ENCODE peak calls at places on chromosome 1, in five cellular contexts. Y is left ventricle myocardium inferior; U is pancreas; P is effector memory CD4-positive, alpha-beta T cell; K is GM23338. H is an unnamed sample.

GRCh38 chr1:215556996-215557395 is 10.1 kb upstream of the KCTD3 start:
- DNase-seq in Y (no peak), U (no peak), P (no peak), K (no peak), H (no peak)

GRCh38 chr1:37752213-37752582 is 12.7 kb downstream of the EPHA10 start:
- DNase-seq in Y (no peak), U (no peak), P (no peak), K (no peak), H (no peak)

GRCh38 chr1:74467786-74468377 is 44.5 kb downstream of the LRRC53 start:
- DNase-seq in Y (no peak), U (no peak), P (no peak), K (peak; percentile 20), H (no peak)

GRCh38 chr1:23227806-23228205 is 10.5 kb upstream of the HTR1D start:
- DNase-seq in Y (no peak), U (no peak), P (no peak), K (no peak), H (no peak)

GRCh38 chr1:35544976-35545375 is 12.2 kb downstream of the KIAA0319L start:
- DNase-seq in Y (no peak), U (peak; percentile 55), P (peak; percentile 23), K (peak; percentile 86), H (peak; percentile 77)

GRCh38 chr1:10744654-10745238 is 51.7 kb downstream of the CASZ1 start:
- DNase-seq in Y (peak; percentile 48), U (no peak), P (no peak), K (no peak), H (no peak)

GRCh38 chr1:193115629-193116227 is 6.1 kb upstream of the CDC73 start:
- DNase-seq in Y (no peak), U (no peak), P (no peak), K (no peak), H (no peak)

GRCh38 chr1:207918016-207918415 is 7.1 kb upstream of the CD34 start:
- DNase-seq in Y (no peak), U (no peak), P (no peak), K (no peak), H (peak; percentile 83)

GRCh38 chr1:153537376-153537730 is 1.6 kb upstream of the S100A6 start:
- DNase-seq in Y (no peak), U (no peak), P (no peak), K (no peak), H (no peak)

GRCh38 chr1:6420594-6421042 is 899 bp upstream of the HES2 start:
- DNase-seq in Y (no peak), U (no peak), P (no peak), K (peak; percentile 54), H (no peak)

GRCh38 chr1:94542088-94542671 is 621 bp upstream of the F3 start:
- DNase-seq in Y (peak; percentile 61), U (peak; percentile 56), P (no peak), K (peak; percentile 36), H (no peak)

GRCh38 chr1:44245066-44245465 is 31.8 kb downstream of the DMAP1 start:
- DNase-seq in Y (no peak), U (no peak), P (no peak), K (no peak), H (no peak)

GRCh38 chr1:65423884-65424655 is 3.6 kb downstream of the LEPR start:
- DNase-seq in Y (no peak), U (no peak), P (no peak), K (no peak), H (no peak)

GRCh38 chr1:40635763-40636500 is 29.6 kb downstream of the RIMS3 start:
- DNase-seq in Y (no peak), U (no peak), P (no peak), K (no peak), H (no peak)

GRCh38 chr1:159161001-159161718 is 10.3 kb upstream of the CADM3 start:
- DNase-seq in Y (peak; percentile 47), U (peak; percentile 64), P (peak; percentile 7), K (peak; percentile 88), H (peak; percentile 81)

GRCh38 chr1:165169729-165170128 is 186.8 kb downstream of the LMX1A start:
- DNase-seq in Y (no peak), U (no peak), P (no peak), K (no peak), H (no peak)

GRCh38 chr1:165168466-165168865 is 188.0 kb downstream of the LMX1A start:
- DNase-seq in Y (no peak), U (no peak), P (no peak), K (no peak), H (peak; percentile 21)

GRCh38 chr1:165173409-165173808 is 183.1 kb downstream of the LMX1A start:
- DNase-seq in Y (no peak), U (peak; percentile 24), P (no peak), K (no peak), H (no peak)

GRCh38 chr1:165172666-165173065 is 183.8 kb downstream of the LMX1A start:
- DNase-seq in Y (no peak), U (no peak), P (no peak), K (no peak), H (no peak)

DNA sequence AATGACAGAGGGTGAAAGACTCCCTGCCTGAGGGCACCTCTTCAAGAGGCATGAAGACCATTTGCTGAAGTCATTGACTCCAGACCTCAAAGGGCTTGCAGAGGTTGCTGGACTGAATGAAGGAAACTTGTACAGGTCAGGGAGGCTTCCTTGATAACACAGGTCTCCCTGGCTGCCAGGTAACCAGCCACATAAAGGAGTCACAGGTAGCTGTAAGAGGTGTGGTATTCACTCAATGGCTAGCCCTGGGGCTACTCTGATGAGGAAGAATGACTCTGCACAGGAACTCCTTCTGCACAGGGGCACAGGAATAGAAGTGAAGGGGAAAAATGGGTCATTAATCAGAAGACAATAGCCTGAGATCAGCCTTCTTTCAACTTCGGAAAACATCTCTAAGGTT is 187.5 kb downstream of the LMX1A start:
- DNase-seq in Y (no peak), U (no peak), P (no peak), K (no peak), H (no peak)
- H3K4me3 ChIP-seq in Y (no peak overlapping the region), U (no peak overlapping the region), P (no peak overlapping the region), K (no peak overlapping the region), H (no peak overlapping the region)

GRCh38 chr1:51322417-51323101 is 7.8 kb downstream of the TTC39A start:
- DNase-seq in Y (no peak), U (no peak), P (no peak), K (no peak), H (no peak)
- H3K27ac ChIP-seq in Y (no peak overlapping the region), U (no peak overlapping the region), P (no peak overlapping the region), K (no peak overlapping the region), H (no peak overlapping the region)

GRCh38 chr1:84272401-84272800 is 29.1 kb upstream of the SAMD13 start:
- DNase-seq in Y (no peak), U (no peak), P (no peak), K (peak; percentile 78), H (no peak)

GRCh38 chr1:84269286-84269685 is 32.2 kb upstream of the SAMD13 start:
- DNase-seq in Y (no peak), U (no peak), P (no peak), K (no peak), H (no peak)

GRCh38 chr1:84268346-84268745 is 33.2 kb upstream of the SAMD13 start:
- DNase-seq in Y (no peak), U (no peak), P (no peak), K (no peak), H (no peak)

GRCh38 chr1:84267476-84267875 is 34.0 kb upstream of the SAMD13 start:
- DNase-seq in Y (no peak), U (no peak), P (no peak), K (no peak), H (no peak)

DNA sequence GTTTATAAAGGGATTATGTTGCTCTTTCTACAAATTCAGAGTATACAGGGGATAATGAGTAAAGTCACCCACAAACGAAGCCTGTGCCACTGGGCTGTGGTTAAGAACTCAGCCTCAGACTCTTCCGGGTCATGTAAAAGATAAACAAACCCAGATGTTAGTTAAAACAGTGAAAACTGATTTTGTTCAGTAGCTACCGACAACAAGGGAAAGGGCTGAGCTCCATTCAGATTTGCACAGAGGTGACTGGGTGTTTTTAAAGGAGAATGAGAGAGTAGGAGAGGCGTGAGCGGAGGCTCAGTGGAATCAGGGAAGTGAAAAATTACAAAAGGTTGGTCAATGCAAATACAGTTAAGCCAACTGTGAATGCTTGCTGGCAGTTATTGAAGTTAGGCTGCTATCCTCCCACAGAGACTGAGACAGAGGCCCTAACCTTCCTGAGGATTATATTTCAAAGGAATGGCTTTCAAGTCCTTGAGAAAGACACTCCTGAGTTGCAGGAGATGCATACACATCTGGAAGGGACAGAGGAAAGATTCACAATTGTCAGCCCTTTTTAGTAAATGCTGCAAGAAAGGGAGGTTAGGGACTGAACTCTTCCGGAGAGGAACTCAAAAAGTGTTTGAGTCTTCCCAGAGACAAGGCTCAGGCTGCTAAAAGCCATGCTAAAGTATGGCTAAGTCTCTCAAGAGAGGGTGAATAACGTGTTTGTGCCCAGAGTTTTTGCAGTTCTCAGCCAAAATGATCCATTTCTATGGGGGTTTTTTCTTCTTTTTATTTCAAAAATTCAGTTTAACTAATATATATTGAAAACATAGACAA is 29.8 kb upstream of the SAMD13 start:
- DNase-seq in Y (no peak), U (no peak), P (no peak), K (peak; percentile 43), H (no peak)
- H3K4me3 ChIP-seq in Y (no peak overlapping the region), U (no peak overlapping the region), P (no peak overlapping the region), K (no peak overlapping the region), H (no peak overlapping the region)

DNA sequence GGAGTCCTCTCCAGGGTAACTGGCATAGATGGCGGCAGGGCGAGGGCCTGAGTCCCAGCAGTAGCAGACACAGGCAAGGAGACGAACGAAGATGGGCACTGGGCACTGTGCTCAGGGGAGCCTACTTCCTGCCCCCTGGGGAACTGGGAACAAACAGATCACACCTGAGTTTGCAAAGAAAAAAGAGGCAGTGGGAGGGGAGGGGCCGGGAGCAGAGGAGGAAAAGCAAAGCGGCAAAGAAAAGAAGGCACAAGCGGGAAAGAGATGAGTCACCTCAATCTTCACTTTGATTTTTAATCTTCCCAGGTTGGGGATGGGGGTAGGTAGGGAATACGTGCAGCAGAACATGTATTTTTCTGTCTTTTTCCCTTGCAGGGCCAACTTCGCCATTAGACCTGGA is 44.0 kb downstream of the ZSCAN20 start:
- DNase-seq in Y (no peak), U (no peak), P (no peak), K (peak; percentile 21), H (no peak)
- H3K27ac ChIP-seq in Y (no peak overlapping the region), U (no peak overlapping the region), P (no peak overlapping the region), K (no peak overlapping the region), H (no peak overlapping the region)

DNA sequence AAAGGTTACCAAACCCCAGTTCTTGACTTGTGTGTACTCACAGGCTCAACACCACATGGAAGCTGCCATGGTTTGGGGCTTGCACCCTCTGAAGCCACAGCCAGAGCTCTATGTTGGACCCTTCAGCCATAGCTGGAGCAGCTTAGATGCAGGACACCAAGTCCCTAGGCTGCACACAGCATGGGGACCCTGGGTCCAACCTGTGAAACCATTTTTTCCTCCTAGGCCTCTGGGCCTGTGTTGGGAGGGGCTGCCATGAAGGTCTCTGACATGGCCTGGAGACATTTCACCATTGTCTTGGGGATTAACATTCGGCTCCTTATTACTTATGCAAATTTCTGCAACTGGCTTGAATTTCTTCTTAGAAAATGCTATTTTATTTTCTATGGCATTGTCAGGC is 62.1 kb upstream of the PRRX1 start:
- DNase-seq in Y (no peak), U (no peak), P (no peak), K (no peak), H (no peak)
- H3K4me3 ChIP-seq in Y (no peak overlapping the region), U (no peak overlapping the region), P (no peak overlapping the region), K (no peak overlapping the region), H (no peak overlapping the region)

DNA sequence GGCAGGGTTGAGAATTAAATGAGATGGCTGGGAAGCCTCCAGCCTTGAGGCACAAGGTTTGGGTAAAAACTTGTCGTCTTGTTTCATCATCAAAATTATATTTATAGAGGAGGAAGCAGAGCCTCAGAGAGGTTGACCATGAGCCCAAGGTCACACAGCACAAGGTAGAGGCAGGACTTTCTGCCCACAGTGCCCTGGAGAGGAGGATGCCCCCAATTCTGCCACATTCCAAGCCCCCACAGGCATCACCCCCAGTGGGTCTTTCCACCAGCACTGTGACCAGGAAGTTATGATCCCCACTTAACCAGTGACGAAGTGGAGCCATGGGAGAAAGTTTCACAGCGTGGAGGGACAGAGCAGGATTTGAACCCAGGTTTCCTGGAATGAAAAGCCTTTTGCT is 400.0 kb downstream of the MATN1 start:
- DNase-seq in Y (no peak), U (no peak), P (no peak), K (no peak), H (no peak)
- H3K27ac ChIP-seq in Y (no peak overlapping the region), U (no peak overlapping the region), P (no peak overlapping the region), K (no peak overlapping the region), H (no peak overlapping the region)

H was measured in WERI-Rb-1.